ENCODE peak calls at places on chromosome 2, in six cellular contexts. One of them, this sample, is unnamed.

GRCh38 chr2:168139791-168140190 is 107.6 kb downstream of the STK39 start:
- DNase-seq in activated T-helper 1 cell treated with anti-CD3 and anti-CD28 coated beads, Interleukin-12 subunit alpha, Interleukin-12 subunit beta, Interleukin-2, Interleukin-4 antibody, amounts not matched to agents 30 ng/mL and 10 ng/mL and 1 ng/mL, durations not matched to agents 14 hours and 24 hours and 36 hours: no peak
- DNase-seq in NCI-H345: no peak
- DNase-seq in cardiac fibroblast: no peak
- DNase-seq in stimulated activated naive B cell treated with anti-CD40 and anti-IgM and Interleukin-4, amounts not matched to agents 10 μg/mL and 1 μg/mL and 100 μg/mL, for 72 hours: no peak
- DNase-seq in T-helper 9 cell: no peak
- DNase-seq in this sample: no peak

GRCh38 chr2:27306657-27307544 is 1.3 kb downstream of the UCN start:
- DNase-seq in activated T-helper 1 cell treated with anti-CD3 and anti-CD28 coated beads, Interleukin-12 subunit alpha, Interleukin-12 subunit beta, Interleukin-2, Interleukin-4 antibody, amounts not matched to agents 30 ng/mL and 10 ng/mL and 1 ng/mL, durations not matched to agents 14 hours and 24 hours and 36 hours: no peak
- DNase-seq in NCI-H345: no peak
- DNase-seq in cardiac fibroblast: no peak
- DNase-seq in stimulated activated naive B cell treated with anti-CD40 and anti-IgM and Interleukin-4, amounts not matched to agents 10 μg/mL and 1 μg/mL and 100 μg/mL, for 72 hours: peak; percentile 16
- DNase-seq in T-helper 9 cell: no peak
- DNase-seq in this sample: peak; percentile 48

GRCh38 chr2:154261473-154262027 is 389.8 kb downstream of the GALNT13 start:
- DNase-seq in activated T-helper 1 cell treated with anti-CD3 and anti-CD28 coated beads, Interleukin-12 subunit alpha, Interleukin-12 subunit beta, Interleukin-2, Interleukin-4 antibody, amounts not matched to agents 30 ng/mL and 10 ng/mL and 1 ng/mL, durations not matched to agents 14 hours and 24 hours and 36 hours: no peak
- DNase-seq in NCI-H345: no peak
- DNase-seq in cardiac fibroblast: no peak
- DNase-seq in stimulated activated naive B cell treated with anti-CD40 and anti-IgM and Interleukin-4, amounts not matched to agents 10 μg/mL and 1 μg/mL and 100 μg/mL, for 72 hours: no peak
- DNase-seq in T-helper 9 cell: no peak
- DNase-seq in this sample: no peak

GRCh38 chr2:237763812-237764211 is 34.8 kb upstream of the RBM44 start:
- DNase-seq in activated T-helper 1 cell treated with anti-CD3 and anti-CD28 coated beads, Interleukin-12 subunit alpha, Interleukin-12 subunit beta, Interleukin-2, Interleukin-4 antibody, amounts not matched to agents 30 ng/mL and 10 ng/mL and 1 ng/mL, durations not matched to agents 14 hours and 24 hours and 36 hours: no peak
- DNase-seq in NCI-H345: no peak
- DNase-seq in cardiac fibroblast: no peak
- DNase-seq in stimulated activated naive B cell treated with anti-CD40 and anti-IgM and Interleukin-4, amounts not matched to agents 10 μg/mL and 1 μg/mL and 100 μg/mL, for 72 hours: no peak
- DNase-seq in T-helper 9 cell: no peak
- DNase-seq in this sample: peak; percentile 50

GRCh38 chr2:64784168-64785061 is 130.7 kb upstream of the SERTAD2 start:
- DNase-seq in activated T-helper 1 cell treated with anti-CD3 and anti-CD28 coated beads, Interleukin-12 subunit alpha, Interleukin-12 subunit beta, Interleukin-2, Interleukin-4 antibody, amounts not matched to agents 30 ng/mL and 10 ng/mL and 1 ng/mL, durations not matched to agents 14 hours and 24 hours and 36 hours: no peak
- DNase-seq in NCI-H345: no peak
- DNase-seq in cardiac fibroblast: no peak
- DNase-seq in stimulated activated naive B cell treated with anti-CD40 and anti-IgM and Interleukin-4, amounts not matched to agents 10 μg/mL and 1 μg/mL and 100 μg/mL, for 72 hours: no peak
- DNase-seq in T-helper 9 cell: no peak
- DNase-seq in this sample: no peak

GRCh38 chr2:61670591-61671503 is 132.7 kb upstream of the XPO1 start:
- DNase-seq in activated T-helper 1 cell treated with anti-CD3 and anti-CD28 coated beads, Interleukin-12 subunit alpha, Interleukin-12 subunit beta, Interleukin-2, Interleukin-4 antibody, amounts not matched to agents 30 ng/mL and 10 ng/mL and 1 ng/mL, durations not matched to agents 14 hours and 24 hours and 36 hours: peak; percentile 22
- DNase-seq in NCI-H345: peak; percentile 4
- DNase-seq in cardiac fibroblast: peak; percentile 56
- DNase-seq in stimulated activated naive B cell treated with anti-CD40 and anti-IgM and Interleukin-4, amounts not matched to agents 10 μg/mL and 1 μg/mL and 100 μg/mL, for 72 hours: peak; percentile 6
- DNase-seq in T-helper 9 cell: no peak
- DNase-seq in this sample: no peak

GRCh38 chr2:29462293-29462692 is 347.1 kb downstream of the CLIP4 start:
- DNase-seq in activated T-helper 1 cell treated with anti-CD3 and anti-CD28 coated beads, Interleukin-12 subunit alpha, Interleukin-12 subunit beta, Interleukin-2, Interleukin-4 antibody, amounts not matched to agents 30 ng/mL and 10 ng/mL and 1 ng/mL, durations not matched to agents 14 hours and 24 hours and 36 hours: no peak
- DNase-seq in NCI-H345: no peak
- DNase-seq in cardiac fibroblast: peak; percentile 4
- DNase-seq in stimulated activated naive B cell treated with anti-CD40 and anti-IgM and Interleukin-4, amounts not matched to agents 10 μg/mL and 1 μg/mL and 100 μg/mL, for 72 hours: no peak
- DNase-seq in T-helper 9 cell: no peak
- DNase-seq in this sample: no peak

GRCh38 chr2:151922845-151923666 is 94.8 kb upstream of the ARL5A start:
- DNase-seq in activated T-helper 1 cell treated with anti-CD3 and anti-CD28 coated beads, Interleukin-12 subunit alpha, Interleukin-12 subunit beta, Interleukin-2, Interleukin-4 antibody, amounts not matched to agents 30 ng/mL and 10 ng/mL and 1 ng/mL, durations not matched to agents 14 hours and 24 hours and 36 hours: no peak
- DNase-seq in NCI-H345: peak; percentile 7
- DNase-seq in cardiac fibroblast: peak; percentile 57
- DNase-seq in stimulated activated naive B cell treated with anti-CD40 and anti-IgM and Interleukin-4, amounts not matched to agents 10 μg/mL and 1 μg/mL and 100 μg/mL, for 72 hours: no peak
- DNase-seq in T-helper 9 cell: no peak
- DNase-seq in this sample: peak; percentile 92

GRCh38 chr2:216820709-216821108 is 39.2 kb downstream of the TNP1 start:
- DNase-seq in activated T-helper 1 cell treated with anti-CD3 and anti-CD28 coated beads, Interleukin-12 subunit alpha, Interleukin-12 subunit beta, Interleukin-2, Interleukin-4 antibody, amounts not matched to agents 30 ng/mL and 10 ng/mL and 1 ng/mL, durations not matched to agents 14 hours and 24 hours and 36 hours: no peak
- DNase-seq in NCI-H345: no peak
- DNase-seq in cardiac fibroblast: no peak
- DNase-seq in stimulated activated naive B cell treated with anti-CD40 and anti-IgM and Interleukin-4, amounts not matched to agents 10 μg/mL and 1 μg/mL and 100 μg/mL, for 72 hours: no peak
- DNase-seq in T-helper 9 cell: no peak
- DNase-seq in this sample: no peak

GRCh38 chr2:230898661-230899091 is 26.4 kb downstream of the GPR55 start:
- DNase-seq in activated T-helper 1 cell treated with anti-CD3 and anti-CD28 coated beads, Interleukin-12 subunit alpha, Interleukin-12 subunit beta, Interleukin-2, Interleukin-4 antibody, amounts not matched to agents 30 ng/mL and 10 ng/mL and 1 ng/mL, durations not matched to agents 14 hours and 24 hours and 36 hours: no peak
- DNase-seq in NCI-H345: no peak
- DNase-seq in cardiac fibroblast: no peak
- DNase-seq in stimulated activated naive B cell treated with anti-CD40 and anti-IgM and Interleukin-4, amounts not matched to agents 10 μg/mL and 1 μg/mL and 100 μg/mL, for 72 hours: no peak
- DNase-seq in T-helper 9 cell: no peak
- DNase-seq in this sample: peak; percentile 44